ENCODE peak calls at places on chromosome 9, in five cellular contexts. One of them, this sample, is unnamed.

GRCh38 chr9:109401169-109401989 is 80.5 kb upstream of the EPB41L4B start:
- DNase-seq in K562: peak
- DNase-seq in GM12878: no peak
- DNase-seq in H1: peak
- DNase-seq in HepG2: peak
- DNase-seq in this sample: peak

GRCh38 chr9:133484671-133485437 is 6.0 kb upstream of the SLC2A6 start:
- DNase-seq in H1: no peak
- DNase-seq in K562: peak
- DNase-seq in GM12878: no peak
- DNase-seq in HepG2: no peak
- DNase-seq in this sample: no peak

GRCh38 chr9:15079989-15080388 is 169.8 kb upstream of the FREM1 start:
- DNase-seq in K562: no peak
- DNase-seq in H1: no peak
- DNase-seq in GM12878: no peak
- DNase-seq in HepG2: peak
- DNase-seq in this sample: no peak

GRCh38 chr9:115691686-115692085 is 461.9 kb upstream of the PAPPA start:
- DNase-seq in HepG2: no peak
- DNase-seq in H1: no peak
- DNase-seq in K562: no peak
- DNase-seq in GM12878: no peak
- DNase-seq in this sample: no peak

GRCh38 chr9:127921592-127922120 is 4.8 kb upstream of the ST6GALNAC4 start:
- DNase-seq in K562: peak
- DNase-seq in H1: peak
- DNase-seq in GM12878: no peak
- DNase-seq in HepG2: no peak
- DNase-seq in this sample: peak

GRCh38 chr9:5288591-5288990 is 15.9 kb downstream of the RLN2 start:
- DNase-seq in HepG2: peak
- DNase-seq in K562: no peak
- DNase-seq in GM12878: no peak
- DNase-seq in H1: no peak
- DNase-seq in this sample: no peak

GRCh38 chr9:106929471-106930198 is 66.7 kb downstream of the ZNF462 start:
- DNase-seq in H1: no peak
- DNase-seq in HepG2: no peak
- DNase-seq in GM12878: no peak
- DNase-seq in K562: no peak
- DNase-seq in this sample: no peak

GRCh38 chr9:130873966-130874365 is 22.6 kb downstream of the QRFP start:
- DNase-seq in H1: no peak
- DNase-seq in HepG2: no peak
- DNase-seq in GM12878: no peak
- DNase-seq in K562: no peak
- DNase-seq in this sample: no peak

GRCh38 chr9:70411930-70412677 is 2.4 kb downstream of the KLF9 start:
- DNase-seq in GM12878: peak
- DNase-seq in HepG2: peak
- DNase-seq in K562: peak
- DNase-seq in H1: peak
- DNase-seq in this sample: peak

GRCh38 chr9:84301851-84302250 is 38.7 kb downstream of the SLC28A3 start:
- DNase-seq in HepG2: no peak
- DNase-seq in GM12878: no peak
- DNase-seq in H1: no peak
- DNase-seq in K562: no peak
- DNase-seq in this sample: no peak

GRCh38 chr9:135488527-135488926 is 8.9 kb downstream of the PPP1R26 start:
- DNase-seq in H1: no peak
- DNase-seq in GM12878: no peak
- DNase-seq in HepG2: no peak
- DNase-seq in K562: no peak
- DNase-seq in this sample: no peak

GRCh38 chr9:134655101-134655500 is 13.5 kb downstream of the COL5A1 start:
- DNase-seq in K562: no peak
- DNase-seq in HepG2: no peak
- DNase-seq in H1: no peak
- DNase-seq in GM12878: no peak
- DNase-seq in this sample: no peak

GRCh38 chr9:72280913-72281500 is 84.0 kb downstream of the ZFAND5 start:
- DNase-seq in HepG2: peak
- DNase-seq in H1: peak
- DNase-seq in GM12878: no peak
- DNase-seq in K562: peak
- DNase-seq in this sample: peak

GRCh38 chr9:107819772-107820171 is 330.2 kb upstream of the KLF4 start:
- DNase-seq in H1: no peak
- DNase-seq in HepG2: no peak
- DNase-seq in GM12878: no peak
- DNase-seq in K562: no peak
- DNase-seq in this sample: no peak

GRCh38 chr9:81391457-81391825 is 297.9 kb downstream of the TLE1 start:
- DNase-seq in K562: no peak
- DNase-seq in H1: no peak
- DNase-seq in HepG2: no peak
- DNase-seq in GM12878: no peak
- DNase-seq in this sample: no peak

GRCh38 chr9:115999498-115999897 is 154.1 kb upstream of the PAPPA start:
- DNase-seq in K562: no peak
- DNase-seq in H1: no peak
- DNase-seq in HepG2: no peak
- DNase-seq in GM12878: no peak
- DNase-seq in this sample: no peak

GRCh38 chr9:136693490-136694162 is 6.4 kb upstream of the AGPAT2 start:
- DNase-seq in GM12878: no peak
- DNase-seq in HepG2: peak
- DNase-seq in K562: peak
- DNase-seq in H1: peak
- DNase-seq in this sample: no peak

GRCh38 chr9:128528445-128529160 is 23.8 kb upstream of the SPTAN1 start:
- DNase-seq in H1: no peak
- DNase-seq in HepG2: no peak
- DNase-seq in K562: no peak
- DNase-seq in GM12878: no peak
- DNase-seq in this sample: no peak

GRCh38 chr9:108473209-108474112 is 382.3 kb downstream of the ACTL7B start:
- DNase-seq in GM12878: no peak
- DNase-seq in HepG2: no peak
- DNase-seq in H1: no peak
- DNase-seq in K562: no peak
- DNase-seq in this sample: no peak

GRCh38 chr9:126299706-126300276 is 26.8 kb upstream of the MVB12B start:
- DNase-seq in K562: no peak
- DNase-seq in H1: no peak
- DNase-seq in GM12878: no peak
- DNase-seq in HepG2: peak
- DNase-seq in this sample: no peak

GRCh38 chr9:2459756-2460155 is 161.8 kb upstream of the VLDLR start:
- DNase-seq in H1: no peak
- DNase-seq in GM12878: no peak
- DNase-seq in K562: no peak
- DNase-seq in HepG2: no peak
- DNase-seq in this sample: no peak

GRCh38 chr9:78811562-78812276 is 514.8 kb downstream of the PSAT1 start:
- DNase-seq in K562: no peak
- DNase-seq in GM12878: no peak
- DNase-seq in H1: no peak
- DNase-seq in HepG2: no peak
- DNase-seq in this sample: no peak

GRCh38 chr9:84218322-84218721 is 122.2 kb downstream of the SLC28A3 start:
- DNase-seq in K562: no peak
- DNase-seq in HepG2: no peak
- DNase-seq in GM12878: no peak
- DNase-seq in H1: no peak
- DNase-seq in this sample: no peak

GRCh38 chr9:103514767-103515166 is 519.6 kb downstream of the CYLC2 start:
- DNase-seq in HepG2: no peak
- DNase-seq in H1: no peak
- DNase-seq in GM12878: no peak
- DNase-seq in K562: no peak
- DNase-seq in this sample: no peak

GRCh38 chr9:92609142-92609500 is 60.8 kb downstream of the IPPK start:
- DNase-seq in K562: no peak
- DNase-seq in HepG2: no peak
- DNase-seq in GM12878: no peak
- DNase-seq in H1: no peak
- DNase-seq in this sample: no peak

GRCh38 chr9:133396952-133397351 is 20.8 kb downstream of the STKLD1 start:
- DNase-seq in HepG2: no peak
- DNase-seq in H1: peak
- DNase-seq in GM12878: no peak
- DNase-seq in K562: peak
- DNase-seq in this sample: peak

GRCh38 chr9:37752646-37753488 is 738 bp upstream of the TRMT10B start:
- DNase-seq in H1: no peak
- DNase-seq in GM12878: no peak
- DNase-seq in HepG2: no peak
- DNase-seq in K562: no peak
- DNase-seq in this sample: no peak

GRCh38 chr9:79131375-79131774 is 440.4 kb upstream of the TLE4 start:
- DNase-seq in HepG2: no peak
- DNase-seq in K562: no peak
- DNase-seq in GM12878: no peak
- DNase-seq in H1: no peak
- DNase-seq in this sample: no peak

GRCh38 chr9:135334953-135335460 is 144.6 kb upstream of the PPP1R26 start:
- DNase-seq in K562: no peak
- DNase-seq in HepG2: no peak
- DNase-seq in H1: peak
- DNase-seq in GM12878: no peak
- DNase-seq in this sample: peak

GRCh38 chr9:73038613-73039012 is 85.8 kb upstream of the ALDH1A1 start:
- DNase-seq in GM12878: no peak
- DNase-seq in HepG2: no peak
- DNase-seq in H1: no peak
- DNase-seq in K562: peak
- DNase-seq in this sample: peak

GRCh38 chr9:129465834-129466535 is 154.9 kb downstream of the C9orf50 start:
- DNase-seq in K562: no peak
- DNase-seq in GM12878: no peak
- DNase-seq in HepG2: no peak
- DNase-seq in H1: no peak
- DNase-seq in this sample: no peak

GRCh38 chr9:136981588-136982231 is 1.1 kb upstream of the LCNL1 start:
- DNase-seq in HepG2: peak
- DNase-seq in H1: no peak
- DNase-seq in K562: no peak
- DNase-seq in GM12878: no peak
- DNase-seq in this sample: no peak

GRCh38 chr9:83299556-83299955 is 236.6 kb upstream of the RASEF start:
- DNase-seq in H1: no peak
- DNase-seq in GM12878: no peak
- DNase-seq in HepG2: no peak
- DNase-seq in K562: no peak
- DNase-seq in this sample: no peak

DNA sequence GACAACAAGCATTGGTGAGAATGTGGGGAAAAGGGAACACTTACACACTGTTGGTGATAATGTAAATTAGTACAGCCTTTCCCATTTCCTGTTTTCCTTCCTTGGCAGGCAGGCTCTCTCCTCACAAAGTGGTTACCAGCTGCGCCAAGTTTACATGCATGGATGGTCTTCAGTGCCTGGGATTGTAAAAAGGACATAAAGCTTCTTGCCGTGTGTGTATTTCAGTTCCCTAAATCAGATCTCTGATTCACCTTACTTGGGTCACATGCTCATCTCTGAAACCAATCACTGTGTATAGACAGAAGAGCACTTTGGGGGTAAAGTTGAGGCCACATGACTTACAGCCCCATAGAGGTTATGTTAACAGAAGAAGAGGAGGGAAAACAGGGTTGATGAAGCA is 92.8 kb downstream of the CAVIN4 start:
- DNase-seq in HepG2: no peak
- DNase-seq in GM12878: no peak
- DNase-seq in K562: no peak
- DNase-seq in H1: no peak
- DNase-seq in this sample: no peak
- TF ChIP-seq SP1 in HepG2: no peak
- TF ChIP-seq SP1 in GM12878: no peak
- TF ChIP-seq SP1 in K562: no peak
- TF ChIP-seq SP1 in H1: no peak
- TF ChIP-seq SP1 in this sample: no peak

DNA sequence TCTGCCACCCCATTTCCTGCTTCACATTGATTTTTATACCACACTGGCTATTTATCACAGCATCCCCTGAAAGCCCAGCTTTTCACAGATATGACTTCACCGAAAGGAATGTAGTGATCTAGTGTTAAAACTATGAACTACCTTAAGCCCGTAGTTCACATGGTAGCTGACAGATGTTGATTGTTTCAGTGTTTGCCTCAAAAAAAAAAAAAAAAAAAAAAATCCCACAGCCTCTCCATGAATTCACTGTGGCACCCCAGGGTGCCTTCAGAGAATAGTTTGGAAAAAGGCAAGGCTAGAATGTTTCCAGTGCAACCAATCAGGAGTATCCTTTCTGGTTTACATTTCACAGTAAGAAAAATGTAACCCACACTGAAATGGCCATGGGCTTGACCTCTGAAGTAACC is 37.1 kb downstream of the GLIS3 start:
- DNase-seq in K562: no peak
- DNase-seq in GM12878: no peak
- DNase-seq in H1: no peak
- DNase-seq in HepG2: peak
- DNase-seq in this sample: no peak
- TF ChIP-seq CREB1 in K562: no peak
- TF ChIP-seq CREB1 in GM12878: no peak
- TF ChIP-seq CREB1 in H1: no peak
- TF ChIP-seq CREB1 in HepG2: no peak
- TF ChIP-seq CREB1 in this sample: no peak

GRCh38 chr9:114405294-114406034 is 17.7 kb upstream of the AKNA start:
- DNase-seq in H1: peak
- DNase-seq in GM12878: no peak
- DNase-seq in HepG2: peak
- DNase-seq in K562: peak
- DNase-seq in this sample: peak
- TF ChIP-seq SP1 in H1: no peak
- TF ChIP-seq SP1 in GM12878: no peak
- TF ChIP-seq SP1 in HepG2: no peak
- TF ChIP-seq SP1 in K562: no peak
- TF ChIP-seq SP1 in this sample: peak

GRCh38 chr9:32940740-32941139 is 60.7 kb downstream of the APTX start:
- DNase-seq in H1: no peak
- DNase-seq in HepG2: no peak
- DNase-seq in K562: peak
- DNase-seq in GM12878: no peak
- DNase-seq in this sample: no peak
- TF ChIP-seq CREB1 in H1: no peak
- TF ChIP-seq CREB1 in HepG2: no peak
- TF ChIP-seq CREB1 in K562: no peak
- TF ChIP-seq CREB1 in GM12878: no peak
- TF ChIP-seq CREB1 in this sample: no peak

This sample was measured in WTC11.